ENCODE peak calls at places on chromosomes 6 and 20, in six cellular contexts. V is cardiac fibroblast, W is NCI-H1092, S is right atrium auricular region, F is heart right ventricle, B is SHP77. X is an unnamed sample.

GRCh38 chr6:44041461-44042260 is 85.6 kb downstream of the MRPL14 start:
- DNase-seq in S (no peak), V (peak), F (no peak), W (no peak), B (no peak), X (peak)

GRCh38 chr6:111890981-111891380 is 17.7 kb upstream of the FYN start:
- DNase-seq in B (no peak), S (no peak), W (no peak), F (no peak), V (no peak), X (no peak)

GRCh38 chr20:44911264-44911921 is 1.5 kb downstream of the PABPC1L start:
- DNase-seq in F (no peak), V (peak), S (no peak), B (peak), W (no peak), X (peak)

GRCh38 chr20:16262594-16262993 is 310.7 kb downstream of the KIF16B start:
- DNase-seq in W (no peak), V (no peak), B (no peak), F (no peak), S (no peak), X (no peak)

GRCh38 chr6:72984981-72985665 is 240.2 kb downstream of the KHDC1L start:
- DNase-seq in F (no peak), B (no peak), S (no peak), V (no peak), W (no peak), X (peak)

GRCh38 chr6:11241793-11242201 is 9.3 kb upstream of the NEDD9 start:
- DNase-seq in B (no peak), F (peak), W (no peak), S (peak), V (peak), X (peak)

GRCh38 chr6:53220605-53221004 is 72.0 kb upstream of the GCM1 start:
- DNase-seq in W (no peak), B (no peak), S (no peak), V (no peak), F (no peak), X (no peak)

GRCh38 chr6:136113736-136114173 is 136.4 kb downstream of the MTFR2 start:
- DNase-seq in F (peak), B (peak), W (peak), S (peak), V (peak), X (peak)

GRCh38 chr6:168353041-168353440 is 33.5 kb upstream of the DACT2 start:
- DNase-seq in B (no peak), W (no peak), V (no peak), S (no peak), F (no peak), X (no peak)

GRCh38 chr20:47922280-47922675 is 137.0 kb upstream of the SULF2 start:
- DNase-seq in F (no peak), W (no peak), S (no peak), V (peak), B (no peak), X (peak)

GRCh38 chr20:63457737-63458136 is 14.7 kb downstream of the KCNQ2 start:
- DNase-seq in S (no peak), V (peak), W (peak), B (no peak), F (peak), X (peak)

GRCh38 chr20:51358032-51358724 is 184.3 kb downstream of the NFATC2 start:
- DNase-seq in V (no peak), F (no peak), B (no peak), W (no peak), S (no peak), X (no peak)

GRCh38 chr6:135008072-135008940 is 46.3 kb downstream of the HBS1L start:
- DNase-seq in F (no peak), S (no peak), W (no peak), V (no peak), B (no peak), X (no peak)